ENCODE peak calls at places on chromosomes 11 and 22, in eight cellular contexts. One of them, this sample, is unnamed.

GRCh38 chr11:47534707-47535251 is 18.2 kb downstream of the CELF1 start:
- DNase-seq in NCI-H1694: no peak
- DNase-seq in fibroblast of mammary gland: no peak
- DNase-seq in ELF-1: no peak
- DNase-seq in midbrain: no peak
- DNase-seq in stimulated activated CD8-positive, alpha-beta memory T cell treated with anti-CD3 and anti-CD28 coated beads, Interleukin-4, amount 100 ng/mL, for 4 hours: no peak
- DNase-seq in cardiac muscle cell: no peak
- DNase-seq in AG04449: no peak
- DNase-seq in this sample: no peak

GRCh38 chr22:30705710-30706651 is 11.3 kb downstream of the OSBP2 start:
- DNase-seq in NCI-H1694: peak
- DNase-seq in fibroblast of mammary gland: peak
- DNase-seq in ELF-1: peak
- DNase-seq in midbrain: no peak
- DNase-seq in stimulated activated CD8-positive, alpha-beta memory T cell treated with anti-CD3 and anti-CD28 coated beads, Interleukin-4, amount 100 ng/mL, for 4 hours: no peak
- DNase-seq in cardiac muscle cell: no peak
- DNase-seq in AG04449: peak
- DNase-seq in this sample: no peak

GRCh38 chr11:93823210-93823609 is 27.2 kb downstream of the VSTM5 start:
- DNase-seq in NCI-H1694: no peak
- DNase-seq in fibroblast of mammary gland: no peak
- DNase-seq in ELF-1: no peak
- DNase-seq in midbrain: no peak
- DNase-seq in stimulated activated CD8-positive, alpha-beta memory T cell treated with anti-CD3 and anti-CD28 coated beads, Interleukin-4, amount 100 ng/mL, for 4 hours: no peak
- DNase-seq in cardiac muscle cell: no peak
- DNase-seq in AG04449: no peak
- DNase-seq in this sample: no peak

GRCh38 chr22:39251762-39252460 is 7.1 kb upstream of the PDGFB start:
- DNase-seq in NCI-H1694: no peak
- DNase-seq in fibroblast of mammary gland: no peak
- DNase-seq in ELF-1: no peak
- DNase-seq in midbrain: no peak
- DNase-seq in stimulated activated CD8-positive, alpha-beta memory T cell treated with anti-CD3 and anti-CD28 coated beads, Interleukin-4, amount 100 ng/mL, for 4 hours: no peak
- DNase-seq in cardiac muscle cell: no peak
- DNase-seq in AG04449: no peak
- DNase-seq in this sample: no peak

GRCh38 chr11:46370253-46370652 is 11.2 kb upstream of the MDK start:
- DNase-seq in NCI-H1694: no peak
- DNase-seq in fibroblast of mammary gland: no peak
- DNase-seq in ELF-1: no peak
- DNase-seq in midbrain: no peak
- DNase-seq in stimulated activated CD8-positive, alpha-beta memory T cell treated with anti-CD3 and anti-CD28 coated beads, Interleukin-4, amount 100 ng/mL, for 4 hours: no peak
- DNase-seq in cardiac muscle cell: no peak
- DNase-seq in AG04449: no peak
- DNase-seq in this sample: no peak

GRCh38 chr11:71397328-71397860 is 50.8 kb downstream of the DHCR7 start:
- DNase-seq in NCI-H1694: peak
- DNase-seq in fibroblast of mammary gland: no peak
- DNase-seq in ELF-1: no peak
- DNase-seq in midbrain: no peak
- DNase-seq in stimulated activated CD8-positive, alpha-beta memory T cell treated with anti-CD3 and anti-CD28 coated beads, Interleukin-4, amount 100 ng/mL, for 4 hours: no peak
- DNase-seq in cardiac muscle cell: no peak
- DNase-seq in AG04449: no peak
- DNase-seq in this sample: no peak

GRCh38 chr11:117121176-117121575 is 22.9 kb upstream of the PAFAH1B2 start:
- DNase-seq in NCI-H1694: no peak
- DNase-seq in fibroblast of mammary gland: peak
- DNase-seq in ELF-1: no peak
- DNase-seq in midbrain: no peak
- DNase-seq in stimulated activated CD8-positive, alpha-beta memory T cell treated with anti-CD3 and anti-CD28 coated beads, Interleukin-4, amount 100 ng/mL, for 4 hours: no peak
- DNase-seq in cardiac muscle cell: no peak
- DNase-seq in AG04449: no peak
- DNase-seq in this sample: no peak

GRCh38 chr11:128610765-128611617 is 23.6 kb upstream of the ETS1 start:
- DNase-seq in NCI-H1694: no peak
- DNase-seq in fibroblast of mammary gland: no peak
- DNase-seq in ELF-1: no peak
- DNase-seq in midbrain: no peak
- DNase-seq in stimulated activated CD8-positive, alpha-beta memory T cell treated with anti-CD3 and anti-CD28 coated beads, Interleukin-4, amount 100 ng/mL, for 4 hours: peak
- DNase-seq in cardiac muscle cell: no peak
- DNase-seq in AG04449: no peak
- DNase-seq in this sample: peak

GRCh38 chr11:105975128-105975527 is 46.9 kb downstream of the MSANTD4 start:
- DNase-seq in NCI-H1694: no peak
- DNase-seq in fibroblast of mammary gland: peak
- DNase-seq in ELF-1: no peak
- DNase-seq in midbrain: no peak
- DNase-seq in stimulated activated CD8-positive, alpha-beta memory T cell treated with anti-CD3 and anti-CD28 coated beads, Interleukin-4, amount 100 ng/mL, for 4 hours: no peak
- DNase-seq in cardiac muscle cell: peak
- DNase-seq in AG04449: no peak
- DNase-seq in this sample: no peak

GRCh38 chr11:122439911-122440782 is 215.4 kb upstream of the UBASH3B start:
- DNase-seq in NCI-H1694: no peak
- DNase-seq in fibroblast of mammary gland: peak
- DNase-seq in ELF-1: peak
- DNase-seq in midbrain: peak
- DNase-seq in stimulated activated CD8-positive, alpha-beta memory T cell treated with anti-CD3 and anti-CD28 coated beads, Interleukin-4, amount 100 ng/mL, for 4 hours: no peak
- DNase-seq in cardiac muscle cell: peak
- DNase-seq in AG04449: no peak
- DNase-seq in this sample: no peak

GRCh38 chr11:14075118-14075601 is 112.6 kb downstream of the SPON1 start:
- DNase-seq in NCI-H1694: no peak
- DNase-seq in fibroblast of mammary gland: peak
- DNase-seq in ELF-1: peak
- DNase-seq in midbrain: no peak
- DNase-seq in stimulated activated CD8-positive, alpha-beta memory T cell treated with anti-CD3 and anti-CD28 coated beads, Interleukin-4, amount 100 ng/mL, for 4 hours: peak
- DNase-seq in cardiac muscle cell: no peak
- DNase-seq in AG04449: no peak
- DNase-seq in this sample: no peak

GRCh38 chr11:126583101-126583500 is 227.6 kb downstream of the ST3GAL4 start:
- DNase-seq in NCI-H1694: no peak
- DNase-seq in fibroblast of mammary gland: no peak
- DNase-seq in ELF-1: no peak
- DNase-seq in midbrain: no peak
- DNase-seq in stimulated activated CD8-positive, alpha-beta memory T cell treated with anti-CD3 and anti-CD28 coated beads, Interleukin-4, amount 100 ng/mL, for 4 hours: no peak
- DNase-seq in cardiac muscle cell: no peak
- DNase-seq in AG04449: no peak
- DNase-seq in this sample: no peak

GRCh38 chr22:31271485-31271884 is 20.8 kb downstream of the PIK3IP1 start:
- DNase-seq in NCI-H1694: no peak
- DNase-seq in fibroblast of mammary gland: no peak
- DNase-seq in ELF-1: no peak
- DNase-seq in midbrain: no peak
- DNase-seq in stimulated activated CD8-positive, alpha-beta memory T cell treated with anti-CD3 and anti-CD28 coated beads, Interleukin-4, amount 100 ng/mL, for 4 hours: no peak
- DNase-seq in cardiac muscle cell: no peak
- DNase-seq in AG04449: no peak
- DNase-seq in this sample: no peak

GRCh38 chr11:69707156-69707555 is 3.3 kb upstream of the FGF19 start:
- DNase-seq in NCI-H1694: no peak
- DNase-seq in fibroblast of mammary gland: no peak
- DNase-seq in ELF-1: no peak
- DNase-seq in midbrain: no peak
- DNase-seq in stimulated activated CD8-positive, alpha-beta memory T cell treated with anti-CD3 and anti-CD28 coated beads, Interleukin-4, amount 100 ng/mL, for 4 hours: no peak
- DNase-seq in cardiac muscle cell: no peak
- DNase-seq in AG04449: no peak
- DNase-seq in this sample: no peak

GRCh38 chr11:88631497-88631896 is 294.0 kb upstream of the CTSC start:
- DNase-seq in NCI-H1694: no peak
- DNase-seq in fibroblast of mammary gland: peak
- DNase-seq in ELF-1: no peak
- DNase-seq in midbrain: no peak
- DNase-seq in stimulated activated CD8-positive, alpha-beta memory T cell treated with anti-CD3 and anti-CD28 coated beads, Interleukin-4, amount 100 ng/mL, for 4 hours: no peak
- DNase-seq in cardiac muscle cell: no peak
- DNase-seq in AG04449: no peak
- DNase-seq in this sample: no peak

GRCh38 chr11:126146454-126147192 is 64.8 kb downstream of the RPUSD4 start:
- DNase-seq in NCI-H1694: no peak
- DNase-seq in fibroblast of mammary gland: no peak
- DNase-seq in ELF-1: peak
- DNase-seq in midbrain: peak
- DNase-seq in stimulated activated CD8-positive, alpha-beta memory T cell treated with anti-CD3 and anti-CD28 coated beads, Interleukin-4, amount 100 ng/mL, for 4 hours: no peak
- DNase-seq in cardiac muscle cell: no peak
- DNase-seq in AG04449: no peak
- DNase-seq in this sample: no peak

GRCh38 chr22:29629382-29630179 is 26.1 kb downstream of the NF2 start:
- DNase-seq in NCI-H1694: no peak
- DNase-seq in fibroblast of mammary gland: no peak
- DNase-seq in ELF-1: no peak
- DNase-seq in midbrain: no peak
- DNase-seq in stimulated activated CD8-positive, alpha-beta memory T cell treated with anti-CD3 and anti-CD28 coated beads, Interleukin-4, amount 100 ng/mL, for 4 hours: no peak
- DNase-seq in cardiac muscle cell: no peak
- DNase-seq in AG04449: no peak
- DNase-seq in this sample: no peak

GRCh38 chr11:116510886-116511650 is 261.7 kb downstream of the BUD13 start:
- DNase-seq in NCI-H1694: no peak
- DNase-seq in fibroblast of mammary gland: no peak
- DNase-seq in ELF-1: no peak
- DNase-seq in midbrain: no peak
- DNase-seq in stimulated activated CD8-positive, alpha-beta memory T cell treated with anti-CD3 and anti-CD28 coated beads, Interleukin-4, amount 100 ng/mL, for 4 hours: no peak
- DNase-seq in cardiac muscle cell: no peak
- DNase-seq in AG04449: no peak
- DNase-seq in this sample: no peak

GRCh38 chr22:37182101-37182948 is 5.7 kb downstream of the C1QTNF6 start:
- DNase-seq in NCI-H1694: no peak
- DNase-seq in fibroblast of mammary gland: no peak
- DNase-seq in ELF-1: no peak
- DNase-seq in midbrain: no peak
- DNase-seq in stimulated activated CD8-positive, alpha-beta memory T cell treated with anti-CD3 and anti-CD28 coated beads, Interleukin-4, amount 100 ng/mL, for 4 hours: no peak
- DNase-seq in cardiac muscle cell: no peak
- DNase-seq in AG04449: no peak
- DNase-seq in this sample: no peak

GRCh38 chr22:17631076-17631565 is 2.6 kb upstream of the ATP6V1E1 start:
- DNase-seq in NCI-H1694: no peak
- DNase-seq in fibroblast of mammary gland: no peak
- DNase-seq in ELF-1: no peak
- DNase-seq in midbrain: no peak
- DNase-seq in stimulated activated CD8-positive, alpha-beta memory T cell treated with anti-CD3 and anti-CD28 coated beads, Interleukin-4, amount 100 ng/mL, for 4 hours: no peak
- DNase-seq in cardiac muscle cell: no peak
- DNase-seq in AG04449: no peak
- DNase-seq in this sample: no peak

GRCh38 chr11:117497206-117497951 is 169.7 kb downstream of the CEP164 start:
- DNase-seq in NCI-H1694: no peak
- DNase-seq in fibroblast of mammary gland: no peak
- DNase-seq in ELF-1: no peak
- DNase-seq in midbrain: peak
- DNase-seq in stimulated activated CD8-positive, alpha-beta memory T cell treated with anti-CD3 and anti-CD28 coated beads, Interleukin-4, amount 100 ng/mL, for 4 hours: no peak
- DNase-seq in cardiac muscle cell: no peak
- DNase-seq in AG04449: no peak
- DNase-seq in this sample: no peak

GRCh38 chr11:120385110-120385509 is 48.9 kb downstream of the ARHGEF12 start:
- DNase-seq in NCI-H1694: no peak
- DNase-seq in fibroblast of mammary gland: no peak
- DNase-seq in ELF-1: no peak
- DNase-seq in midbrain: no peak
- DNase-seq in stimulated activated CD8-positive, alpha-beta memory T cell treated with anti-CD3 and anti-CD28 coated beads, Interleukin-4, amount 100 ng/mL, for 4 hours: no peak
- DNase-seq in cardiac muscle cell: peak
- DNase-seq in AG04449: no peak
- DNase-seq in this sample: no peak

GRCh38 chr11:13487661-13488030 is 8.2 kb downstream of the PTH start:
- DNase-seq in NCI-H1694: no peak
- DNase-seq in fibroblast of mammary gland: peak
- DNase-seq in ELF-1: peak
- DNase-seq in midbrain: no peak
- DNase-seq in stimulated activated CD8-positive, alpha-beta memory T cell treated with anti-CD3 and anti-CD28 coated beads, Interleukin-4, amount 100 ng/mL, for 4 hours: no peak
- DNase-seq in cardiac muscle cell: peak
- DNase-seq in AG04449: no peak
- DNase-seq in this sample: no peak

GRCh38 chr11:17401841-17402240 is 13.4 kb upstream of the KCNJ11 start:
- DNase-seq in NCI-H1694: no peak
- DNase-seq in fibroblast of mammary gland: no peak
- DNase-seq in ELF-1: peak
- DNase-seq in midbrain: no peak
- DNase-seq in stimulated activated CD8-positive, alpha-beta memory T cell treated with anti-CD3 and anti-CD28 coated beads, Interleukin-4, amount 100 ng/mL, for 4 hours: no peak
- DNase-seq in cardiac muscle cell: no peak
- DNase-seq in AG04449: no peak
- DNase-seq in this sample: no peak

GRCh38 chr11:7673724-7674434 is 579 bp upstream of the CYB5R2 start:
- DNase-seq in NCI-H1694: no peak
- DNase-seq in fibroblast of mammary gland: peak
- DNase-seq in ELF-1: peak
- DNase-seq in midbrain: no peak
- DNase-seq in stimulated activated CD8-positive, alpha-beta memory T cell treated with anti-CD3 and anti-CD28 coated beads, Interleukin-4, amount 100 ng/mL, for 4 hours: no peak
- DNase-seq in cardiac muscle cell: peak
- DNase-seq in AG04449: no peak
- DNase-seq in this sample: no peak

This sample was measured in esophagus squamous epithelium.